ENCODE peak calls at places on chromosomes 5 and 9, in nine cellular contexts. One of them, this sample, is unnamed.

GRCh38 chr9:117434568-117434967 is 19.7 kb upstream of the ASTN2 start:
- DNase-seq in CD4-positive, alpha-beta T cell: no peak
- DNase-seq in fibroblast of lung: no peak
- DNase-seq in HCT116: no peak
- DNase-seq in colonic mucosa: no peak
- DNase-seq in AG04450: no peak
- DNase-seq in hepatocyte: no peak
- DNase-seq in prostate gland: no peak
- DNase-seq in CD8-positive, alpha-beta memory T cell: no peak
- DNase-seq in this sample: no peak

GRCh38 chr5:36888303-36888702 is 11.7 kb downstream of the NIPBL start:
- DNase-seq in hepatocyte: no peak
- DNase-seq in AG04450: no peak
- DNase-seq in CD8-positive, alpha-beta memory T cell: no peak
- DNase-seq in colonic mucosa: no peak
- DNase-seq in HCT116: no peak
- DNase-seq in CD4-positive, alpha-beta T cell: no peak
- DNase-seq in fibroblast of lung: no peak
- DNase-seq in prostate gland: no peak
- DNase-seq in this sample: no peak

GRCh38 chr9:22440841-22441240 is 5.8 kb upstream of the DMRTA1 start:
- DNase-seq in colonic mucosa: no peak
- DNase-seq in hepatocyte: no peak
- DNase-seq in fibroblast of lung: no peak
- DNase-seq in HCT116: no peak
- DNase-seq in prostate gland: no peak
- DNase-seq in CD8-positive, alpha-beta memory T cell: no peak
- DNase-seq in AG04450: no peak
- DNase-seq in CD4-positive, alpha-beta T cell: no peak
- DNase-seq in this sample: no peak

GRCh38 chr5:157571357-157571827 is 4.2 kb downstream of the ADAM19 start:
- DNase-seq in CD4-positive, alpha-beta T cell: peak
- DNase-seq in hepatocyte: peak
- DNase-seq in colonic mucosa: no peak
- DNase-seq in AG04450: no peak
- DNase-seq in CD8-positive, alpha-beta memory T cell: no peak
- DNase-seq in prostate gland: no peak
- DNase-seq in fibroblast of lung: peak
- DNase-seq in HCT116: no peak
- DNase-seq in this sample: no peak

GRCh38 chr5:14675309-14675708 is 10.8 kb downstream of the OTULIN start:
- DNase-seq in CD8-positive, alpha-beta memory T cell: no peak
- DNase-seq in hepatocyte: no peak
- DNase-seq in CD4-positive, alpha-beta T cell: no peak
- DNase-seq in colonic mucosa: no peak
- DNase-seq in fibroblast of lung: no peak
- DNase-seq in prostate gland: no peak
- DNase-seq in AG04450: no peak
- DNase-seq in HCT116: no peak
- DNase-seq in this sample: no peak

GRCh38 chr9:129412814-129413536 is 207.9 kb downstream of the C9orf50 start:
- DNase-seq in AG04450: no peak
- DNase-seq in colonic mucosa: peak
- DNase-seq in CD8-positive, alpha-beta memory T cell: no peak
- DNase-seq in hepatocyte: peak
- DNase-seq in CD4-positive, alpha-beta T cell: peak
- DNase-seq in prostate gland: peak
- DNase-seq in fibroblast of lung: peak
- DNase-seq in HCT116: no peak
- DNase-seq in this sample: peak

GRCh38 chr9:89138463-89139390 is 39.9 kb downstream of the SHC3 start:
- DNase-seq in CD8-positive, alpha-beta memory T cell: no peak
- DNase-seq in hepatocyte: no peak
- DNase-seq in colonic mucosa: no peak
- DNase-seq in prostate gland: no peak
- DNase-seq in CD4-positive, alpha-beta T cell: no peak
- DNase-seq in AG04450: no peak
- DNase-seq in fibroblast of lung: no peak
- DNase-seq in HCT116: peak
- DNase-seq in this sample: no peak

GRCh38 chr9:31119882-31120481 is 1264.5 kb upstream of the ACO1 start:
- DNase-seq in colonic mucosa: no peak
- DNase-seq in prostate gland: no peak
- DNase-seq in CD4-positive, alpha-beta T cell: peak
- DNase-seq in fibroblast of lung: peak
- DNase-seq in CD8-positive, alpha-beta memory T cell: peak
- DNase-seq in AG04450: no peak
- DNase-seq in hepatocyte: peak
- DNase-seq in HCT116: peak
- DNase-seq in this sample: no peak

GRCh38 chr9:84297162-84297821 is 43.3 kb downstream of the SLC28A3 start:
- DNase-seq in fibroblast of lung: peak
- DNase-seq in colonic mucosa: no peak
- DNase-seq in CD8-positive, alpha-beta memory T cell: no peak
- DNase-seq in HCT116: no peak
- DNase-seq in CD4-positive, alpha-beta T cell: no peak
- DNase-seq in prostate gland: no peak
- DNase-seq in AG04450: peak
- DNase-seq in hepatocyte: no peak
- DNase-seq in this sample: no peak

GRCh38 chr9:84300271-84300670 is 40.3 kb downstream of the SLC28A3 start:
- DNase-seq in CD4-positive, alpha-beta T cell: no peak
- DNase-seq in hepatocyte: no peak
- DNase-seq in CD8-positive, alpha-beta memory T cell: no peak
- DNase-seq in HCT116: no peak
- DNase-seq in fibroblast of lung: peak
- DNase-seq in prostate gland: no peak
- DNase-seq in AG04450: no peak
- DNase-seq in colonic mucosa: no peak
- DNase-seq in this sample: no peak

GRCh38 chr9:84293001-84293798 is 47.4 kb downstream of the SLC28A3 start:
- DNase-seq in CD8-positive, alpha-beta memory T cell: no peak
- DNase-seq in CD4-positive, alpha-beta T cell: no peak
- DNase-seq in fibroblast of lung: no peak
- DNase-seq in HCT116: no peak
- DNase-seq in colonic mucosa: no peak
- DNase-seq in hepatocyte: no peak
- DNase-seq in prostate gland: no peak
- DNase-seq in AG04450: no peak
- DNase-seq in this sample: no peak

GRCh38 chr9:84296146-84296843 is 44.3 kb downstream of the SLC28A3 start:
- DNase-seq in colonic mucosa: no peak
- DNase-seq in fibroblast of lung: peak
- DNase-seq in CD8-positive, alpha-beta memory T cell: no peak
- DNase-seq in HCT116: no peak
- DNase-seq in AG04450: peak
- DNase-seq in CD4-positive, alpha-beta T cell: peak
- DNase-seq in hepatocyte: no peak
- DNase-seq in prostate gland: no peak
- DNase-seq in this sample: no peak

DNA sequence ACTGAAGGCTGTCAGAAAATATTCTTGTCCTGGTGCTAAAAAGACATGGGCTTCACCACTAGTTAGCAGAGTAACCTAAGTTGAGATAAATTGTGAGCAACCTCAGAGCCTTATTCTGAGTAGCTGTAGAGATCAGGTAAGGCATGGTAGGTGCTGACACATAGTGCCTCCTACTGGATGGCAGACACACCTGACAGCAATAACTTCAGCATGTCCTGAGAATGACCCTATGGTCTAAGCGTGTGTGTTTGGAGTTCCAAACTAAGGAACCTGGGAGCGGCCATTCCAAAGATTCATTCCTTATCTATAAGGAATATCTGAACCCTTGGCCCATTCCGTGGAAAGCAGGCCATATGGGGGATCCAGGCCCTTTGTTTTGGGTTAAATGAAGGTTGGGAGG is 46.0 kb downstream of the SLC28A3 start:
- DNase-seq in CD8-positive, alpha-beta memory T cell: no peak
- DNase-seq in fibroblast of lung: no peak
- DNase-seq in hepatocyte: no peak
- DNase-seq in colonic mucosa: no peak
- DNase-seq in CD4-positive, alpha-beta T cell: no peak
- DNase-seq in prostate gland: no peak
- DNase-seq in AG04450: no peak
- DNase-seq in HCT116: no peak
- DNase-seq in this sample: no peak
- H3K27ac ChIP-seq in CD8-positive, alpha-beta memory T cell: no peak
- H3K27ac ChIP-seq in fibroblast of lung: no peak
- H3K27ac ChIP-seq in hepatocyte: no peak
- H3K27ac ChIP-seq in colonic mucosa: no peak
- H3K27ac ChIP-seq in CD4-positive, alpha-beta T cell: no peak
- H3K27ac ChIP-seq in prostate gland: no peak
- H3K27ac ChIP-seq in AG04450: no peak
- H3K27ac ChIP-seq in HCT116: no peak
- H3K27ac ChIP-seq in this sample: no peak

GRCh38 chr5:83471405-83472212 is at the start of gene VCAN:
- DNase-seq in HCT116: peak
- DNase-seq in colonic mucosa: peak
- DNase-seq in hepatocyte: peak
- DNase-seq in prostate gland: peak
- DNase-seq in AG04450: peak
- DNase-seq in CD4-positive, alpha-beta T cell: no peak
- DNase-seq in CD8-positive, alpha-beta memory T cell: no peak
- DNase-seq in fibroblast of lung: peak
- DNase-seq in this sample: peak

GRCh38 chr5:83472508-83473343 is 1.2 kb downstream of the VCAN start:
- DNase-seq in hepatocyte: peak
- DNase-seq in fibroblast of lung: peak
- DNase-seq in colonic mucosa: peak
- DNase-seq in AG04450: no peak
- DNase-seq in CD4-positive, alpha-beta T cell: no peak
- DNase-seq in prostate gland: no peak
- DNase-seq in HCT116: no peak
- DNase-seq in CD8-positive, alpha-beta memory T cell: no peak
- DNase-seq in this sample: peak

GRCh38 chr5:83470920-83471404 is 582 bp upstream of the VCAN start:
- DNase-seq in CD8-positive, alpha-beta memory T cell: no peak
- DNase-seq in colonic mucosa: no peak
- DNase-seq in fibroblast of lung: no peak
- DNase-seq in prostate gland: no peak
- DNase-seq in HCT116: no peak
- DNase-seq in CD4-positive, alpha-beta T cell: no peak
- DNase-seq in hepatocyte: peak
- DNase-seq in AG04450: no peak
- DNase-seq in this sample: no peak

GRCh38 chr5:83473344-83474169 is 2.0 kb downstream of the VCAN start:
- DNase-seq in hepatocyte: peak
- DNase-seq in colonic mucosa: peak
- DNase-seq in CD8-positive, alpha-beta memory T cell: peak
- DNase-seq in CD4-positive, alpha-beta T cell: no peak
- DNase-seq in prostate gland: peak
- DNase-seq in HCT116: peak
- DNase-seq in fibroblast of lung: peak
- DNase-seq in AG04450: peak
- DNase-seq in this sample: peak

GRCh38 chr5:83472213-83472507 is 616 bp downstream of the VCAN start:
- DNase-seq in prostate gland: no peak
- DNase-seq in CD4-positive, alpha-beta T cell: no peak
- DNase-seq in hepatocyte: no peak
- DNase-seq in HCT116: no peak
- DNase-seq in fibroblast of lung: no peak
- DNase-seq in AG04450: no peak
- DNase-seq in CD8-positive, alpha-beta memory T cell: no peak
- DNase-seq in colonic mucosa: no peak
- DNase-seq in this sample: no peak
- H3K27ac ChIP-seq in prostate gland: no peak
- H3K27ac ChIP-seq in CD4-positive, alpha-beta T cell: no peak
- H3K27ac ChIP-seq in hepatocyte: peak
- H3K27ac ChIP-seq in HCT116: peak
- H3K27ac ChIP-seq in fibroblast of lung: peak
- H3K27ac ChIP-seq in AG04450: peak
- H3K27ac ChIP-seq in CD8-positive, alpha-beta memory T cell: no peak
- H3K27ac ChIP-seq in colonic mucosa: peak
- H3K27ac ChIP-seq in this sample: no peak

GRCh38 chr9:16039103-16039987 is 486.5 kb downstream of the CCDC171 start:
- DNase-seq in hepatocyte: no peak
- DNase-seq in colonic mucosa: peak
- DNase-seq in HCT116: peak
- DNase-seq in CD4-positive, alpha-beta T cell: no peak
- DNase-seq in fibroblast of lung: peak
- DNase-seq in prostate gland: no peak
- DNase-seq in CD8-positive, alpha-beta memory T cell: no peak
- DNase-seq in AG04450: no peak
- DNase-seq in this sample: no peak

GRCh38 chr9:16044116-16044881 is 491.5 kb downstream of the CCDC171 start:
- DNase-seq in hepatocyte: peak
- DNase-seq in colonic mucosa: no peak
- DNase-seq in prostate gland: no peak
- DNase-seq in fibroblast of lung: peak
- DNase-seq in CD8-positive, alpha-beta memory T cell: no peak
- DNase-seq in HCT116: no peak
- DNase-seq in CD4-positive, alpha-beta T cell: no peak
- DNase-seq in AG04450: no peak
- DNase-seq in this sample: no peak

GRCh38 chr9:16039988-16040761 is 487.3 kb downstream of the CCDC171 start:
- DNase-seq in fibroblast of lung: peak
- DNase-seq in prostate gland: no peak
- DNase-seq in colonic mucosa: no peak
- DNase-seq in AG04450: peak
- DNase-seq in CD8-positive, alpha-beta memory T cell: no peak
- DNase-seq in CD4-positive, alpha-beta T cell: no peak
- DNase-seq in HCT116: no peak
- DNase-seq in hepatocyte: peak
- DNase-seq in this sample: no peak
- H3K27ac ChIP-seq in fibroblast of lung: no peak
- H3K27ac ChIP-seq in prostate gland: no peak
- H3K27ac ChIP-seq in colonic mucosa: no peak
- H3K27ac ChIP-seq in AG04450: peak
- H3K27ac ChIP-seq in CD8-positive, alpha-beta memory T cell: no peak
- H3K27ac ChIP-seq in CD4-positive, alpha-beta T cell: no peak
- H3K27ac ChIP-seq in HCT116: no peak
- H3K27ac ChIP-seq in hepatocyte: peak
- H3K27ac ChIP-seq in this sample: no peak

DNA sequence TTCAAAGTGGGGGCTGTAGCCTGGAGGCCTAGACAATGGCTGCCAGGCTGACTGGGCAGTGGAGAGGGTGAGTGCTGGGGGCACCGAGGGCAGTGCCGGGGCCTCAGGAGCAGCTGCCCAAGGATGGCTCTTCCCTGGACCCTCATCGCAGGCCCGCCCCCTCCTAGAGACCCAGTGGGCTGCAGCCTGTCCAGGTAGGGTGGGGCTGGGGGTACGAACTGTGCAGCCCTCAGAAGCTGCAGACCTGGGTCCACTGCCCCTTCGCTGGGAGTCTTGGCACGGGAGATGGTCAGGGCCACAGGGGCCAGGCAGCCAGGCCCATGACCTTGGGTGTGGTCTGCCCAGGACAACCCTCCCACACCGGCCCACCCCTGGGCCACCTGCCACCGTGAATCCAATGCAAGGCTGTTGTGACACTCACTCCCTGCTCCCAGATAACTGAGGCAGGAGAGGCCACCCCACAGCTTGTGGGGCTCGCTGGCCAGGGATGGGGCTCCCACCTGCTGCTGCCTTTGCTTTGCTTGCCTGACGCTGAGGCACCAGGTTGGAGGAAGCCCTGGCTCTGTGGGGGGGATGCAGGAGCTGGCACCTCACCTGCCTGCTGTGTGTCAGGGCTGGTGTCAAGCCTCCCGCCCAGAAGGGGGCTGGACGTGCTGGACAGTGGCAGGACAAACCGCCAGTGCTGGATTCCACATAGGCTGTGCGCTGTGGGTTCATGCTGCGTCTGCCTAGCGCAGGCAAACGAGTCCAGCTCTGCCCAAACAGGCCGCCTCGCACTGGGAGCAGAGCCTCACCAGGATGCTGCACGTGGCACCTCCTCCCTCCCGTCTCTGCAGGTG is 23.1 kb upstream of the SLC9A3 start:
- DNase-seq in colonic mucosa: peak
- DNase-seq in fibroblast of lung: no peak
- DNase-seq in AG04450: no peak
- DNase-seq in hepatocyte: no peak
- DNase-seq in CD8-positive, alpha-beta memory T cell: no peak
- DNase-seq in CD4-positive, alpha-beta T cell: no peak
- DNase-seq in HCT116: no peak
- DNase-seq in prostate gland: no peak
- DNase-seq in this sample: no peak
- H3K27ac ChIP-seq in colonic mucosa: peak
- H3K27ac ChIP-seq in fibroblast of lung: no peak
- H3K27ac ChIP-seq in AG04450: no peak
- H3K27ac ChIP-seq in hepatocyte: peak
- H3K27ac ChIP-seq in CD8-positive, alpha-beta memory T cell: no peak
- H3K27ac ChIP-seq in CD4-positive, alpha-beta T cell: no peak
- H3K27ac ChIP-seq in HCT116: no peak
- H3K27ac ChIP-seq in prostate gland: no peak
- H3K27ac ChIP-seq in this sample: no peak

This sample was measured in substantia nigra.